ENCODE peak calls at places on chromosome 17, in four cellular contexts. V is posterior vena cava, Z is iris pigment epithelial cell, Q is caudate nucleus. G is an unnamed sample.

GRCh38 chr17:64544742-64545141 is 38.0 kb downstream of the CEP95 start:
- DNase-seq in V (no peak), Z (no peak), Q (no peak), G (no peak)

GRCh38 chr17:72498671-72499210 is 377.9 kb downstream of the SOX9 start:
- DNase-seq in Q (no peak), Z (no peak), V (no peak), G (no peak)

GRCh38 chr17:67718325-67718941 is 697 bp downstream of the NOL11 start:
- DNase-seq in Q (no peak), Z (peak), V (no peak), G (no peak)

GRCh38 chr17:74491645-74492044 is 25.2 kb downstream of the CD300A start:
- DNase-seq in Q (no peak), Z (no peak), V (no peak), G (no peak)

GRCh38 chr17:81542431-81543338 is 9.5 kb downstream of the FAAP100 start:
- DNase-seq in V (no peak), Z (no peak), Q (no peak), G (no peak)

GRCh38 chr17:62164712-62165377 is 99.8 kb upstream of the MED13 start:
- DNase-seq in V (no peak), Q (no peak), Z (no peak), G (no peak)

GRCh38 chr17:76968707-76969597 is 100.7 kb downstream of the MGAT5B start:
- DNase-seq in Z (peak), V (no peak), Q (no peak), G (peak)

GRCh38 chr17:40949406-40949805 is 12.0 kb upstream of the KRT23 start:
- DNase-seq in Q (no peak), Z (no peak), V (no peak), G (no peak)

GRCh38 chr17:83119987-83120864 is 40.8 kb downstream of the METRNL start:
- DNase-seq in Q (no peak), V (peak), Z (no peak), G (peak)

GRCh38 chr17:77644981-77645380 is 313.5 kb upstream of the TNRC6C start:
- DNase-seq in V (peak), Z (no peak), Q (no peak), G (peak)

GRCh38 chr17:49995055-49995738 is at the start of gene DLX3:
- DNase-seq in Z (peak), V (peak), Q (no peak), G (no peak)

GRCh38 chr17:80171681-80172080 is 1.9 kb downstream of the CARD14 start:
- DNase-seq in V (no peak), Q (no peak), Z (no peak), G (no peak)

GRCh38 chr17:74354123-74354522 is 7.5 kb downstream of the BTBD17 start:
- DNase-seq in Q (peak), V (no peak), Z (no peak), G (peak)

GRCh38 chr17:4195306-4195705 is 52.3 kb downstream of the CYB5D2 start:
- DNase-seq in Q (no peak), V (no peak), Z (peak), G (no peak)

GRCh38 chr17:57135748-57136342 is 50.8 kb downstream of the AKAP1 start:
- DNase-seq in Z (no peak), Q (no peak), V (no peak), G (no peak)

GRCh38 chr17:42027540-42027889 is 7.6 kb downstream of the NKIRAS2 start:
- DNase-seq in Q (no peak), Z (no peak), V (no peak), G (peak)

GRCh38 chr17:8709006-8709405 is 35.6 kb downstream of the CCDC42 start:
- DNase-seq in Z (no peak), Q (no peak), V (no peak), G (no peak)